ENCODE peak calls at places on chromosomes 16 and 17, in eight cellular contexts. C is lung, P is NCI-H146, A is immature natural killer cell, F is hypothalamus, U is fibroblast of pulmonary artery, Y is GM23248, K is activated T-cell treated with anti-CD3 and anti-CD28 coated beads for 1 hour. L is an unnamed sample.
A peak's percentile ranks its signal among the peaks of the same experiment; 100 is the strongest.

GRCh38 chr16:57462978-57463362 is 491 bp downstream of the POLR2C start:
- DNase-seq in K (no peak), P (no peak), F (no peak), Y (peak; percentile 65), A (no peak), C (no peak), U (no peak), L (no peak)

GRCh38 chr16:9578459-9578858 is 487.0 kb downstream of the HAPSTR1 start:
- DNase-seq in K (no peak), P (no peak), U (no peak), A (no peak), F (no peak), C (no peak), Y (no peak), L (no peak)

GRCh38 chr17:68588362-68588761 is 12.8 kb downstream of the FAM20A start:
- DNase-seq in F (no peak), C (no peak), P (no peak), U (no peak), K (no peak), Y (no peak), A (no peak), L (no peak)

GRCh38 chr17:34584805-34585416 is 5.5 kb downstream of the TMEM132E start:
- DNase-seq in P (no peak), U (peak; percentile 29), A (no peak), Y (peak; percentile 49), C (no peak), F (no peak), K (no peak), L (no peak)

GRCh38 chr17:9290226-9290613 is 268.9 kb downstream of the NTN1 start:
- DNase-seq in U (no peak), K (no peak), A (no peak), C (no peak), P (peak; percentile 67), Y (no peak), F (no peak), L (no peak)

GRCh38 chr16:86975445-86975844 is 341.7 kb downstream of the C16orf95 start:
- DNase-seq in U (peak; percentile 91), A (no peak), C (no peak), Y (peak; percentile 66), P (no peak), F (no peak), K (no peak), L (no peak)

GRCh38 chr17:17568772-17569195 is 22.7 kb downstream of the PEMT start:
- DNase-seq in Y (peak; percentile 51), F (peak; percentile 52), U (peak; percentile 46), A (peak; percentile 12), C (peak; percentile 79), P (peak; percentile 54), K (peak; percentile 48), L (no peak)

GRCh38 chr16:63689068-63689467 is 1432.8 kb downstream of the CDH11 start:
- DNase-seq in C (no peak), F (no peak), P (no peak), A (no peak), Y (no peak), K (no peak), U (peak; percentile 85), L (no peak)

GRCh38 chr17:44536090-44536960 is 21.0 kb upstream of the FZD2 start:
- DNase-seq in P (no peak), C (no peak), A (no peak), U (peak; percentile 75), Y (peak; percentile 32), F (no peak), K (no peak), L (no peak)

GRCh38 chr16:84462296-84463210 is 41.9 kb downstream of the MEAK7 start:
- DNase-seq in K (no peak), Y (peak; percentile 8), F (no peak), C (no peak), A (no peak), U (no peak), P (no peak), L (no peak)